ENCODE peak calls at places on chromosomes 13 and 19, in eight cellular contexts. Y is immature natural killer cell, E is fibroblast of the aortic adventitia, W is spleen, L is left kidney, J is NCI-H2171 treated with DMSO at 0.1 percent for 48 hours, U is progenitor cell of endocrine pancreas, R is posterior cingulate gyrus. P is an unnamed sample.

GRCh38 chr19:1933245-1933644 is 7.7 kb upstream of the CSNK1G2 start:
- DNase-seq in Y (no peak), E (no peak), W (no peak), L (peak), J (no peak), U (no peak), R (no peak), P (no peak)

GRCh38 chr13:63198076-63198475 is 1782.4 kb upstream of the PCDH20 start:
- DNase-seq in Y (no peak), E (peak), W (no peak), L (no peak), J (peak), U (no peak), R (no peak), P (no peak)

GRCh38 chr13:28579334-28579733 is 79.6 kb upstream of the POMP start:
- DNase-seq in Y (no peak), E (no peak), W (no peak), L (peak), J (peak), U (no peak), R (no peak), P (no peak)

GRCh38 chr13:36783883-36784282 is 35.1 kb upstream of the RFXAP start:
- DNase-seq in Y (no peak), E (no peak), W (no peak), L (no peak), J (no peak), U (no peak), R (no peak), P (no peak)

GRCh38 chr19:41476583-41476982 is 33.6 kb downstream of the ERICH4 start:
- DNase-seq in Y (no peak), E (no peak), W (no peak), L (no peak), J (no peak), U (no peak), R (no peak), P (no peak)

GRCh38 chr13:49652691-49653305 is 24.5 kb downstream of the ARL11 start:
- DNase-seq in Y (no peak), E (no peak), W (no peak), L (peak), J (peak), U (no peak), R (no peak), P (peak)

GRCh38 chr19:50794074-50794777 is 4.0 kb downstream of the ACP4 start:
- DNase-seq in Y (no peak), E (no peak), W (no peak), L (peak), J (peak), U (no peak), R (no peak), P (peak)

GRCh38 chr13:36428083-36428482 is 4.2 kb upstream of the CCNA1 start:
- DNase-seq in Y (no peak), E (peak), W (no peak), L (no peak), J (no peak), U (no peak), R (no peak), P (no peak)

GRCh38 chr13:54628383-54628782 is 1599.8 kb downstream of the OLFM4 start:
- DNase-seq in Y (no peak), E (no peak), W (no peak), L (no peak), J (no peak), U (no peak), R (no peak), P (no peak)

GRCh38 chr19:17658240-17658639 is 29.9 kb downstream of the UNC13A start:
- DNase-seq in Y (no peak), E (no peak), W (no peak), L (no peak), J (no peak), U (no peak), R (no peak), P (no peak)

GRCh38 chr19:10003271-10003670 is 7.0 kb downstream of the COL5A3 start:
- DNase-seq in Y (no peak), E (no peak), W (no peak), L (no peak), J (no peak), U (no peak), R (no peak), P (no peak)

GRCh38 chr19:7393459-7393858 is 44.7 kb downstream of the ARHGEF18 start:
- DNase-seq in Y (no peak), E (no peak), W (no peak), L (no peak), J (no peak), U (no peak), R (no peak), P (no peak)

GRCh38 chr13:45909724-45910123 is 58.2 kb upstream of the SIAH3 start:
- DNase-seq in Y (no peak), E (no peak), W (no peak), L (no peak), J (peak), U (no peak), R (peak), P (no peak)

GRCh38 chr19:3720533-3720917 is 12.3 kb downstream of the TJP3 start:
- DNase-seq in Y (no peak), E (no peak), W (no peak), L (no peak), J (no peak), U (no peak), R (no peak), P (no peak)

GRCh38 chr19:2806736-2807378 is 12.8 kb upstream of the ZNF554 start:
- DNase-seq in Y (no peak), E (no peak), W (no peak), L (no peak), J (no peak), U (no peak), R (no peak), P (no peak)

GRCh38 chr19:35716735-35716984 is 1.1 kb upstream of the KMT2B start:
- DNase-seq in Y (no peak), E (no peak), W (peak), L (no peak), J (no peak), U (no peak), R (no peak), P (no peak)

GRCh38 chr19:16206046-16206605 is 8.4 kb downstream of the AP1M1 start:
- DNase-seq in Y (no peak), E (no peak), W (peak), L (no peak), J (no peak), U (no peak), R (peak), P (no peak)

GRCh38 chr19:23991170-23991569 is 76.5 kb downstream of the ZNF726 start:
- DNase-seq in Y (no peak), E (peak), W (no peak), L (no peak), J (peak), U (no peak), R (no peak), P (no peak)

GRCh38 chr13:108786578-108787100 is 157.2 kb downstream of the MYO16 start:
- DNase-seq in Y (no peak), E (no peak), W (no peak), L (peak), J (no peak), U (no peak), R (no peak), P (no peak)

GRCh38 chr19:1102407-1103106 is 1.2 kb upstream of the GPX4 start:
- DNase-seq in Y (no peak), E (peak), W (no peak), L (peak), J (no peak), U (no peak), R (no peak), P (peak)

P was measured in NB4.